ENCODE peak calls at places on chromosomes 3 and 15, in five cellular contexts. S, Z, T, Q and K are unnamed samples.
A peak's percentile ranks its signal among the peaks of the same experiment; 100 is the strongest.

GRCh38 chr3:174541708-174542107 is 317.4 kb upstream of the NAALADL2 start:
- DNase-seq in T (no peak), S (no peak), Q (no peak), Z (peak; percentile 7), K (no peak)

GRCh38 chr3:124636863-124637296 is 93.4 kb upstream of the UMPS start:
- DNase-seq in T (no peak), S (no peak), Q (no peak), Z (no peak), K (no peak)

GRCh38 chr15:32014953-32015352 is 15.4 kb upstream of the CHRNA7 start:
- DNase-seq in Z (no peak), S (no peak), Q (no peak), T (no peak), K (no peak)

GRCh38 chr3:58234516-58234931 is 3.1 kb upstream of the ABHD6 start:
- DNase-seq in Z (peak; percentile 56), Q (peak; percentile 81), T (no peak), S (no peak), K (no peak)

GRCh38 chr3:49244589-49245205 is 32.3 kb downstream of the C3orf62 start:
- DNase-seq in T (no peak), S (no peak), Z (no peak), Q (no peak), K (no peak)

GRCh38 chr3:5250467-5251195 is 63.1 kb downstream of the EDEM1 start:
- DNase-seq in T (no peak), S (no peak), Q (no peak), Z (no peak), K (no peak)

GRCh38 chr3:36804295-36805055 is 40.1 kb upstream of the DCLK3 start:
- DNase-seq in S (no peak), Q (no peak), T (no peak), Z (no peak), K (no peak)

GRCh38 chr3:43774799-43775198 is 84.1 kb downstream of the ABHD5 start:
- DNase-seq in T (no peak), S (no peak), Z (no peak), Q (no peak), K (no peak)

GRCh38 chr3:50323614-50324199 is 1.2 kb upstream of the HYAL2 start:
- DNase-seq in S (no peak), T (no peak), Q (no peak), Z (no peak), K (no peak)

GRCh38 chr3:47399531-47400270 is 18.9 kb downstream of the PTPN23 start:
- DNase-seq in Z (no peak), T (no peak), Q (no peak), S (no peak), K (no peak)

GRCh38 chr3:150020527-150020926 is 49.8 kb upstream of the PFN2 start:
- DNase-seq in Q (no peak), S (no peak), T (no peak), Z (peak; percentile 57), K (no peak)

GRCh38 chr3:194139977-194140351 is 4.0 kb downstream of the HES1 start:
- DNase-seq in Z (peak; percentile 49), S (no peak), Q (no peak), T (no peak), K (no peak)

GRCh38 chr3:147493666-147494065 is 84.5 kb downstream of the ZIC1 start:
- DNase-seq in T (no peak), Q (no peak), S (no peak), Z (peak; percentile 41), K (no peak)

GRCh38 chr3:160108357-160108756 is 116.9 kb upstream of the C3orf80 start:
- DNase-seq in T (no peak), Q (no peak), Z (no peak), S (no peak), K (no peak)

GRCh38 chr3:45701167-45701867 is 12.1 kb downstream of the SACM1L start:
- DNase-seq in Q (no peak), S (no peak), Z (no peak), T (no peak), K (no peak)

GRCh38 chr3:141241248-141242034 is 9.8 kb downstream of the PXYLP1 start:
- DNase-seq in S (no peak), Q (no peak), T (no peak), Z (no peak), K (no peak)

GRCh38 chr3:143644370-143645089 is 203.7 kb downstream of the SLC9A9 start:
- DNase-seq in Q (peak; percentile 77), S (peak; percentile 10), T (peak; percentile 30), Z (peak; percentile 96), K (peak; percentile 72)

GRCh38 chr15:41882689-41883483 is 11.0 kb downstream of the SPTBN5 start:
- DNase-seq in Z (no peak), S (no peak), Q (no peak), T (no peak), K (peak; percentile 70)

GRCh38 chr15:81014446-81015093 is 13.8 kb downstream of the TLNRD1 start:
- DNase-seq in Q (no peak), S (no peak), Z (no peak), T (no peak), K (no peak)